ENCODE peak calls at places on chromosomes 5 and 9, in six cellular contexts. J is kidney tubule cell; R is activated CD4-positive, alpha-beta T cell treated with anti-CD3 and anti-CD28 coated beads, Interleukin-2, amount 50 U/mL, for 1 hour; G is iPS-NIHi11; N is caudate nucleus; L is stimulated activated naive CD4-positive, alpha-beta T cell. E is an unnamed sample.

GRCh38 chr9:89606049-89606481 is 1.3 kb downstream of the GADD45G start:
- DNase-seq in R (peak), G (peak), N (peak), L (no peak), J (peak), E (peak)

GRCh38 chr9:6681957-6682501 is 36.5 kb upstream of the GLDC start:
- DNase-seq in N (peak), G (no peak), L (no peak), J (no peak), R (no peak), E (no peak)

GRCh38 chr5:154756203-154756870 is 1.2 kb downstream of the LARP1 start:
- DNase-seq in J (peak), R (peak), G (no peak), L (peak), N (no peak), E (peak)

GRCh38 chr5:112419050-112419595 is at the start of gene EPB41L4A:
- DNase-seq in N (no peak), R (no peak), G (peak), L (no peak), J (peak), E (peak)

GRCh38 chr5:57509501-57510260 is 27.1 kb upstream of the ACTBL2 start:
- DNase-seq in N (no peak), R (no peak), L (no peak), J (no peak), G (no peak), E (no peak)

GRCh38 chr9:31519826-31520225 is 864.6 kb upstream of the ACO1 start:
- DNase-seq in J (no peak), N (no peak), G (no peak), R (no peak), L (no peak), E (no peak)

GRCh38 chr5:141677415-141677814 is 4.6 kb downstream of the ARAP3 start:
- DNase-seq in J (no peak), R (no peak), G (peak), L (no peak), N (no peak), E (peak)

GRCh38 chr5:40676643-40677333 is 2.9 kb upstream of the PTGER4 start:
- DNase-seq in G (no peak), N (no peak), R (no peak), J (peak), L (no peak), E (no peak)

GRCh38 chr5:128539038-128539429 is 989 bp upstream of the FBN2 start:
- DNase-seq in N (no peak), L (no peak), G (peak), J (peak), R (no peak), E (no peak)

E was measured in endothelial cell.